ENCODE peak calls at places on chromosome 5, in five cellular contexts. B is hypothalamus; W is activated naive CD8-positive, alpha-beta T cell treated with anti-CD3 and anti-CD28 coated beads, Interleukin-2, amount 50 U/mL, for 16 hours; T is activated T-cell treated with anti-CD3 and anti-CD28 coated beads for 48 hours; N is NCI-H2081. I is an unnamed sample.

GRCh38 chr5:170429014-170429413 is 39.8 kb upstream of the KCNMB1 start:
- DNase-seq in B (no peak), W (no peak), T (no peak), N (no peak), I (peak; percentile 62)

GRCh38 chr5:113178073-113178779 is 201.6 kb downstream of the DCP2 start:
- DNase-seq in B (no peak), W (no peak), T (no peak), N (no peak), I (no peak)

GRCh38 chr5:149002761-149003689 is 59.8 kb downstream of the SH3TC2 start:
- DNase-seq in B (no peak), W (no peak), T (no peak), N (no peak), I (no peak)

GRCh38 chr5:14081791-14082190 is 61.4 kb upstream of the TRIO start:
- DNase-seq in B (no peak), W (no peak), T (no peak), N (no peak), I (no peak)

GRCh38 chr5:141779642-141780041 is 97.6 kb upstream of the ARAP3 start:
- DNase-seq in B (no peak), W (no peak), T (no peak), N (no peak), I (no peak)

GRCh38 chr5:10709933-10710332 is 51.1 kb downstream of the DAP start:
- DNase-seq in B (no peak), W (no peak), T (no peak), N (no peak), I (no peak)

GRCh38 chr5:139646912-139647391 is 1.2 kb upstream of the CXXC5 start:
- DNase-seq in B (no peak), W (no peak), T (no peak), N (no peak), I (peak; percentile 76)

GRCh38 chr5:132979367-132979935 is 16.0 kb upstream of the AFF4 start:
- DNase-seq in B (no peak), W (no peak), T (no peak), N (no peak), I (no peak)

GRCh38 chr5:150538007-150538917 is 30.3 kb downstream of the NDST1 start:
- DNase-seq in B (no peak), W (no peak), T (no peak), N (no peak), I (no peak)

GRCh38 chr5:159223469-159223868 is 14.1 kb upstream of the RNF145 start:
- DNase-seq in B (no peak), W (no peak), T (no peak), N (no peak), I (no peak)

GRCh38 chr5:87020099-87020934 is 247.4 kb upstream of the RASA1 start:
- DNase-seq in B (peak; percentile 19), W (no peak), T (no peak), N (no peak), I (no peak)

GRCh38 chr5:148873690-148874485 is 47.5 kb downstream of the ADRB2 start:
- DNase-seq in B (no peak), W (no peak), T (no peak), N (no peak), I (no peak)

GRCh38 chr5:488241-488640 is 36.0 kb downstream of the SLC9A3 start:
- DNase-seq in B (no peak), W (no peak), T (no peak), N (no peak), I (no peak)

GRCh38 chr5:140114341-140115185 is 654 bp downstream of the PURA start:
- DNase-seq in B (peak; percentile 55), W (no peak), T (peak; percentile 34), N (peak; percentile 42), I (peak; percentile 69)

GRCh38 chr5:93607367-93608258 is 24.6 kb downstream of the NR2F1 start:
- DNase-seq in B (peak; percentile 16), W (no peak), T (no peak), N (peak; percentile 69), I (peak; percentile 94)

GRCh38 chr5:87541033-87541432 is 128.3 kb upstream of the CCNH start:
- DNase-seq in B (peak; percentile 75), W (no peak), T (no peak), N (peak; percentile 75), I (peak; percentile 62)

GRCh38 chr5:83450183-83450839 is 21.2 kb upstream of the VCAN start:
- DNase-seq in B (no peak), W (no peak), T (no peak), N (no peak), I (peak; percentile 15)

GRCh38 chr5:169116961-169117461 is 183.9 kb downstream of the SLIT3 start:
- DNase-seq in B (no peak), W (no peak), T (no peak), N (no peak), I (peak; percentile 81)

GRCh38 chr5:14723648-14724231 is 59.2 kb downstream of the OTULIN start:
- DNase-seq in B (no peak), W (no peak), T (no peak), N (no peak), I (no peak)

GRCh38 chr5:161167001-161167765 is 315.2 kb upstream of the ATP10B start:
- DNase-seq in B (no peak), W (no peak), T (no peak), N (peak; percentile 41), I (no peak)

GRCh38 chr5:1492757-1493156 is 31.0 kb downstream of the LPCAT1 start:
- DNase-seq in B (no peak), W (no peak), T (no peak), N (no peak), I (no peak)

GRCh38 chr5:178281321-178281720 is 48.7 kb upstream of the PHYKPL start:
- DNase-seq in B (no peak), W (no peak), T (no peak), N (no peak), I (no peak)

GRCh38 chr5:82105457-82105856 is 133.6 kb downstream of the ATG10 start:
- DNase-seq in B (no peak), W (no peak), T (no peak), N (no peak), I (no peak)

GRCh38 chr5:169424279-169424955 is 123.5 kb upstream of the SLIT3 start:
- DNase-seq in B (no peak), W (no peak), T (no peak), N (no peak), I (no peak)

GRCh38 chr5:172909931-172910502 is 49.2 kb upstream of the RPL26L1 start:
- DNase-seq in B (no peak), W (no peak), T (no peak), N (no peak), I (no peak)

GRCh38 chr5:37871023-37871815 is 31.4 kb upstream of the GDNF start:
- DNase-seq in B (no peak), W (no peak), T (no peak), N (no peak), I (no peak)

GRCh38 chr5:1011226-1011631 is 2.6 kb downstream of the NKD2 start:
- DNase-seq in B (no peak), W (peak; percentile 20), T (peak; percentile 50), N (peak; percentile 74), I (peak; percentile 88)

GRCh38 chr5:4909086-4909485 is 231.0 kb upstream of the ADAMTS16 start:
- DNase-seq in B (no peak), W (no peak), T (no peak), N (no peak), I (no peak)

GRCh38 chr5:176716320-176716719 is 69.0 kb downstream of the TSPAN17 start:
- DNase-seq in B (no peak), W (no peak), T (no peak), N (peak; percentile 37), I (no peak)

GRCh38 chr5:78927657-78928282 is 57.3 kb downstream of the ARSB start:
- DNase-seq in B (no peak), W (no peak), T (no peak), N (no peak), I (peak; percentile 92)

GRCh38 chr5:176174345-176175025 is 63.7 kb upstream of the SIMC1 start:
- DNase-seq in B (no peak), W (no peak), T (no peak), N (no peak), I (no peak)

GRCh38 chr5:134851307-134851923 is 5.6 kb downstream of the C5orf24 start:
- DNase-seq in B (no peak), W (no peak), T (no peak), N (peak; percentile 5), I (no peak)

GRCh38 chr5:37771731-37772130 is 68.1 kb downstream of the GDNF start:
- DNase-seq in B (no peak), W (no peak), T (no peak), N (no peak), I (no peak)

I was measured in GM23338.